ENCODE peak calls at places on chromosome 7, in six cellular contexts. U is NCI-H345, N is hippocampal formation, K is activated gamma-delta T cell treated with Interleukin-2 at 50 U/mL for 16 hours, P is cerebellar cortex, V is islet precursor cell. Y is an unnamed sample.

GRCh38 chr7:86645174-86645566 is 1.5 kb downstream of the GRM3 start:
- DNase-seq in V (no peak), K (no peak), N (no peak), U (no peak), P (no peak), Y (no peak)

GRCh38 chr7:102933763-102934162 is 21.0 kb downstream of the LRRC17 start:
- DNase-seq in P (no peak), U (no peak), V (peak), N (no peak), K (no peak), Y (no peak)

GRCh38 chr7:92973964-92974363 is 137.6 kb upstream of the CDK6 start:
- DNase-seq in P (no peak), N (no peak), K (no peak), V (no peak), U (no peak), Y (no peak)

GRCh38 chr7:157905740-157906461 is 569.1 kb downstream of the DNAJB6 start:
- DNase-seq in N (no peak), V (no peak), U (peak), K (no peak), P (no peak), Y (no peak)

GRCh38 chr7:16318989-16319915 is 102.1 kb downstream of the CRPPA start:
- DNase-seq in V (no peak), U (no peak), P (no peak), N (peak), K (no peak), Y (no peak)

GRCh38 chr7:100486753-100487446 is 3.2 kb downstream of the NYAP1 start:
- DNase-seq in V (no peak), U (no peak), N (no peak), K (no peak), P (peak), Y (no peak)

GRCh38 chr7:130144632-130145171 is 60.5 kb downstream of the TMEM209 start:
- DNase-seq in P (no peak), U (no peak), N (no peak), V (no peak), K (no peak), Y (no peak)

GRCh38 chr7:98107313-98107691 is 640 bp downstream of the LMTK2 start:
- DNase-seq in P (no peak), U (no peak), K (peak), V (no peak), N (no peak), Y (no peak)

GRCh38 chr7:101586078-101586941 is 42.8 kb downstream of the MYL10 start:
- DNase-seq in U (no peak), P (no peak), N (no peak), K (no peak), V (no peak), Y (no peak)

GRCh38 chr7:29454899-29455451 is 108.7 kb upstream of the PRR15 start:
- DNase-seq in N (no peak), V (peak), P (no peak), U (no peak), K (no peak), Y (no peak)

GRCh38 chr7:116045532-116045931 is 15.0 kb upstream of the TFEC start:
- DNase-seq in K (no peak), U (no peak), N (no peak), P (no peak), V (no peak), Y (no peak)

GRCh38 chr7:31814187-31814586 is 127.2 kb downstream of the PPP1R17 start:
- DNase-seq in P (no peak), V (no peak), N (no peak), K (no peak), U (no peak), Y (no peak)

GRCh38 chr7:43781726-43782607 is 23.5 kb downstream of the BLVRA start:
- DNase-seq in V (peak), U (no peak), N (no peak), P (peak), K (no peak), Y (no peak)

GRCh38 chr7:26614503-26614902 is 249.9 kb downstream of the SKAP2 start:
- DNase-seq in P (peak), K (no peak), N (no peak), U (no peak), V (no peak), Y (no peak)

GRCh38 chr7:39453743-39454355 is 112.4 kb upstream of the YAE1 start:
- DNase-seq in P (peak), U (peak), V (peak), K (peak), N (no peak), Y (peak)

GRCh38 chr7:146864644-146865043 is 748.0 kb downstream of the CNTNAP2 start:
- DNase-seq in U (peak), N (no peak), V (no peak), K (no peak), P (no peak), Y (no peak)

GRCh38 chr7:2824678-2825461 is 19.2 kb downstream of the GNA12 start:
- DNase-seq in U (no peak), V (peak), N (no peak), P (peak), K (no peak), Y (no peak)

GRCh38 chr7:117143066-117143465 is 179.8 kb downstream of the WNT2 start:
- DNase-seq in N (no peak), K (no peak), P (no peak), U (no peak), V (no peak), Y (no peak)

GRCh38 chr7:102042016-102042656 is 224.7 kb downstream of the CUX1 start:
- DNase-seq in N (no peak), V (no peak), U (no peak), P (no peak), K (no peak), Y (no peak)

GRCh38 chr7:111872411-111872810 is 310.1 kb upstream of the IMMP2L start:
- DNase-seq in N (no peak), U (no peak), K (no peak), P (no peak), V (no peak), Y (no peak)

GRCh38 chr7:6251653-6252052 is 20.8 kb downstream of the CYTH3 start:
- DNase-seq in U (no peak), V (no peak), N (no peak), K (no peak), P (no peak), Y (no peak)

GRCh38 chr7:15215611-15216010 is 313.1 kb upstream of the DGKB start:
- DNase-seq in V (no peak), U (no peak), K (no peak), N (no peak), P (no peak), Y (no peak)

GRCh38 chr7:155262010-155262409 is 35.7 kb upstream of the INSIG1 start:
- DNase-seq in N (no peak), V (no peak), K (no peak), P (no peak), U (no peak), Y (no peak)

GRCh38 chr7:42624471-42624870 is 287.4 kb downstream of the C7orf25 start:
- DNase-seq in N (no peak), V (no peak), P (no peak), U (no peak), K (no peak), Y (no peak)